ENCODE peak calls at places on chromosomes 1 and 21, in seven cellular contexts. One of them, this sample, is unnamed.

GRCh38 chr1:41666991-41667631 is 182.6 kb upstream of the EDN2 start:
- DNase-seq in SK-N-SH: no peak
- DNase-seq in transverse colon: peak; percentile 43
- DNase-seq in ACHN: peak; percentile 29
- DNase-seq in skeletal muscle cell: no peak
- DNase-seq in thyroid gland: peak; percentile 41
- DNase-seq in substantia nigra: no peak
- DNase-seq in this sample: no peak

GRCh38 chr1:19074902-19075721 is 118.6 kb upstream of the IFFO2 start:
- DNase-seq in SK-N-SH: no peak
- DNase-seq in transverse colon: peak; percentile 74
- DNase-seq in ACHN: no peak
- DNase-seq in skeletal muscle cell: no peak
- DNase-seq in thyroid gland: peak; percentile 78
- DNase-seq in substantia nigra: no peak
- DNase-seq in this sample: no peak

GRCh38 chr1:16181887-16182719 is 26.2 kb upstream of the EPHA2 start:
- DNase-seq in SK-N-SH: no peak
- DNase-seq in transverse colon: peak; percentile 84
- DNase-seq in ACHN: peak; percentile 94
- DNase-seq in skeletal muscle cell: peak; percentile 47
- DNase-seq in thyroid gland: peak; percentile 58
- DNase-seq in substantia nigra: no peak
- DNase-seq in this sample: peak; percentile 86

GRCh38 chr1:160768295-160768657 is 27.7 kb upstream of the LY9 start:
- DNase-seq in SK-N-SH: no peak
- DNase-seq in transverse colon: peak; percentile 72
- DNase-seq in ACHN: peak; percentile 38
- DNase-seq in skeletal muscle cell: no peak
- DNase-seq in thyroid gland: peak; percentile 17
- DNase-seq in substantia nigra: no peak
- DNase-seq in this sample: no peak

GRCh38 chr1:240189386-240189989 is 97.8 kb downstream of the FMN2 start:
- DNase-seq in SK-N-SH: peak; percentile 44
- DNase-seq in transverse colon: peak; percentile 33
- DNase-seq in ACHN: peak; percentile 72
- DNase-seq in skeletal muscle cell: no peak
- DNase-seq in thyroid gland: peak; percentile 30
- DNase-seq in substantia nigra: no peak
- DNase-seq in this sample: peak; percentile 16

GRCh38 chr1:82226198-82226505 is 425.4 kb downstream of the ADGRL2 start:
- DNase-seq in SK-N-SH: no peak
- DNase-seq in transverse colon: no peak
- DNase-seq in ACHN: no peak
- DNase-seq in skeletal muscle cell: peak; percentile 51
- DNase-seq in thyroid gland: no peak
- DNase-seq in substantia nigra: no peak
- DNase-seq in this sample: peak; percentile 8

GRCh38 chr1:3594706-3595377 is 16.5 kb downstream of the MEGF6 start:
- DNase-seq in SK-N-SH: no peak
- DNase-seq in transverse colon: no peak
- DNase-seq in ACHN: no peak
- DNase-seq in skeletal muscle cell: no peak
- DNase-seq in thyroid gland: no peak
- DNase-seq in substantia nigra: no peak
- DNase-seq in this sample: no peak

GRCh38 chr21:29481081-29481480 is 182.4 kb downstream of the BACH1 start:
- DNase-seq in SK-N-SH: no peak
- DNase-seq in transverse colon: no peak
- DNase-seq in ACHN: no peak
- DNase-seq in skeletal muscle cell: no peak
- DNase-seq in thyroid gland: no peak
- DNase-seq in substantia nigra: no peak
- DNase-seq in this sample: no peak

GRCh38 chr1:165943198-165943597 is 115.8 kb downstream of the UCK2 start:
- DNase-seq in SK-N-SH: no peak
- DNase-seq in transverse colon: no peak
- DNase-seq in ACHN: no peak
- DNase-seq in skeletal muscle cell: no peak
- DNase-seq in thyroid gland: no peak
- DNase-seq in substantia nigra: no peak
- DNase-seq in this sample: no peak

GRCh38 chr1:214902636-214903320 is 179.8 kb upstream of the KCNK2 start:
- DNase-seq in SK-N-SH: no peak
- DNase-seq in transverse colon: no peak
- DNase-seq in ACHN: peak; percentile 9
- DNase-seq in skeletal muscle cell: peak; percentile 29
- DNase-seq in thyroid gland: no peak
- DNase-seq in substantia nigra: no peak
- DNase-seq in this sample: no peak

GRCh38 chr1:21329209-21329844 is 39.1 kb upstream of the ECE1 start:
- DNase-seq in SK-N-SH: no peak
- DNase-seq in transverse colon: peak; percentile 81
- DNase-seq in ACHN: no peak
- DNase-seq in skeletal muscle cell: no peak
- DNase-seq in thyroid gland: no peak
- DNase-seq in substantia nigra: no peak
- DNase-seq in this sample: no peak

GRCh38 chr1:54716299-54717047 is 812 bp downstream of the TTC4 start:
- DNase-seq in SK-N-SH: no peak
- DNase-seq in transverse colon: no peak
- DNase-seq in ACHN: peak; percentile 54
- DNase-seq in skeletal muscle cell: peak; percentile 8
- DNase-seq in thyroid gland: no peak
- DNase-seq in substantia nigra: no peak
- DNase-seq in this sample: peak; percentile 18

GRCh38 chr21:44332383-44332782 is 6.8 kb downstream of the CFAP410 start:
- DNase-seq in SK-N-SH: no peak
- DNase-seq in transverse colon: no peak
- DNase-seq in ACHN: no peak
- DNase-seq in skeletal muscle cell: no peak
- DNase-seq in thyroid gland: no peak
- DNase-seq in substantia nigra: no peak
- DNase-seq in this sample: no peak

GRCh38 chr1:47232187-47232874 is at the start of gene TAL1:
- DNase-seq in SK-N-SH: peak; percentile 70
- DNase-seq in transverse colon: no peak
- DNase-seq in ACHN: no peak
- DNase-seq in skeletal muscle cell: no peak
- DNase-seq in thyroid gland: no peak
- DNase-seq in substantia nigra: no peak
- DNase-seq in this sample: no peak

GRCh38 chr1:156676820-156677615 is at the start of gene NES:
- DNase-seq in SK-N-SH: peak; percentile 92
- DNase-seq in transverse colon: peak; percentile 50
- DNase-seq in ACHN: peak; percentile 58
- DNase-seq in skeletal muscle cell: no peak
- DNase-seq in thyroid gland: peak; percentile 25
- DNase-seq in substantia nigra: peak; percentile 35
- DNase-seq in this sample: no peak

GRCh38 chr1:171852273-171852672 is 11.0 kb downstream of the DNM3 start:
- DNase-seq in SK-N-SH: no peak
- DNase-seq in transverse colon: no peak
- DNase-seq in ACHN: no peak
- DNase-seq in skeletal muscle cell: no peak
- DNase-seq in thyroid gland: no peak
- DNase-seq in substantia nigra: no peak
- DNase-seq in this sample: no peak

GRCh38 chr1:153771841-153772593 is 3.2 kb upstream of the SLC27A3 start:
- DNase-seq in SK-N-SH: peak; percentile 80
- DNase-seq in transverse colon: no peak
- DNase-seq in ACHN: peak; percentile 29
- DNase-seq in skeletal muscle cell: no peak
- DNase-seq in thyroid gland: no peak
- DNase-seq in substantia nigra: no peak
- DNase-seq in this sample: no peak

GRCh38 chr1:232378266-232379041 is 251.5 kb downstream of the SIPA1L2 start:
- DNase-seq in SK-N-SH: no peak
- DNase-seq in transverse colon: no peak
- DNase-seq in ACHN: no peak
- DNase-seq in skeletal muscle cell: no peak
- DNase-seq in thyroid gland: peak; percentile 81
- DNase-seq in substantia nigra: no peak
- DNase-seq in this sample: no peak

GRCh38 chr1:12244078-12244477 is 14.2 kb downstream of the VPS13D start:
- DNase-seq in SK-N-SH: peak; percentile 37
- DNase-seq in transverse colon: no peak
- DNase-seq in ACHN: peak; percentile 16
- DNase-seq in skeletal muscle cell: no peak
- DNase-seq in thyroid gland: no peak
- DNase-seq in substantia nigra: no peak
- DNase-seq in this sample: no peak

GRCh38 chr1:228095938-228096337 is 7.2 kb downstream of the C1orf35 start:
- DNase-seq in SK-N-SH: peak; percentile 2
- DNase-seq in transverse colon: no peak
- DNase-seq in ACHN: no peak
- DNase-seq in skeletal muscle cell: no peak
- DNase-seq in thyroid gland: no peak
- DNase-seq in substantia nigra: no peak
- DNase-seq in this sample: no peak

GRCh38 chr1:234721476-234722266 is 111.7 kb upstream of the IRF2BP2 start:
- DNase-seq in SK-N-SH: no peak
- DNase-seq in transverse colon: peak; percentile 54
- DNase-seq in ACHN: no peak
- DNase-seq in skeletal muscle cell: peak; percentile 72
- DNase-seq in thyroid gland: peak; percentile 87
- DNase-seq in substantia nigra: no peak
- DNase-seq in this sample: peak; percentile 75

GRCh38 chr1:245807954-245808719 is 653.4 kb downstream of the KIF26B start:
- DNase-seq in SK-N-SH: peak; percentile 81
- DNase-seq in transverse colon: no peak
- DNase-seq in ACHN: no peak
- DNase-seq in skeletal muscle cell: no peak
- DNase-seq in thyroid gland: peak; percentile 71
- DNase-seq in substantia nigra: no peak
- DNase-seq in this sample: no peak

GRCh38 chr1:212186427-212187207 is 98.6 kb upstream of the PPP2R5A start:
- DNase-seq in SK-N-SH: no peak
- DNase-seq in transverse colon: peak; percentile 30
- DNase-seq in ACHN: no peak
- DNase-seq in skeletal muscle cell: no peak
- DNase-seq in thyroid gland: no peak
- DNase-seq in substantia nigra: no peak
- DNase-seq in this sample: no peak

GRCh38 chr1:178189814-178190213 is 95.9 kb downstream of the RASAL2 start:
- DNase-seq in SK-N-SH: peak; percentile 57
- DNase-seq in transverse colon: no peak
- DNase-seq in ACHN: peak; percentile 73
- DNase-seq in skeletal muscle cell: no peak
- DNase-seq in thyroid gland: peak; percentile 4
- DNase-seq in substantia nigra: peak; percentile 6
- DNase-seq in this sample: no peak